ENCODE peak calls at places on chromosomes 5 and 9, in six cellular contexts. J is AG04450; T is EH; D is stimulated activated CD4-positive, alpha-beta T cell treated with anti-CD3 and anti-CD28 coated beads, Interleukin-1b, Interleukin-23, amount 100 ng/mL, for 4 hours; H is fibroblast of mammary gland; E is brain microvascular endothelial cell. P is an unnamed sample.

GRCh38 chr5:111254613-111255012 is 30.4 kb downstream of the CAMK4 start:
- DNase-seq in H (peak; percentile 53), T (no peak), J (no peak), E (peak; percentile 9), D (peak; percentile 50), P (no peak)

GRCh38 chr9:101376117-101376866 is 8.5 kb downstream of the BAAT start:
- DNase-seq in H (peak; percentile 92), J (no peak), E (peak; percentile 80), D (no peak), T (peak; percentile 93), P (peak; percentile 46)

GRCh38 chr5:177327539-177328522 is 16.1 kb upstream of the MXD3 start:
- DNase-seq in D (no peak), J (no peak), T (no peak), E (peak; percentile 51), H (peak; percentile 83), P (no peak)

GRCh38 chr9:131889437-131890244 is 149.8 kb upstream of the RAPGEF1 start:
- DNase-seq in H (no peak), T (no peak), E (no peak), D (no peak), J (no peak), P (no peak)

GRCh38 chr5:7881091-7881490 is 12.1 kb downstream of the MTRR start:
- DNase-seq in T (no peak), D (no peak), J (no peak), H (no peak), E (no peak), P (no peak)

GRCh38 chr9:107587175-107587963 is 97.8 kb upstream of the KLF4 start:
- DNase-seq in E (no peak), J (no peak), D (no peak), T (no peak), H (no peak), P (no peak)

GRCh38 chr9:116087246-116087645 is 66.3 kb upstream of the PAPPA start:
- DNase-seq in T (peak; percentile 50), H (peak; percentile 89), D (no peak), J (peak; percentile 42), E (peak; percentile 59), P (no peak)

GRCh38 chr5:67299317-67299716 is 102.7 kb upstream of the CD180 start:
- DNase-seq in E (no peak), J (no peak), T (peak; percentile 83), H (peak; percentile 59), D (no peak), P (no peak)

GRCh38 chr9:136296434-136297015 is 7.4 kb downstream of the CCDC187 start:
- DNase-seq in J (no peak), E (no peak), D (no peak), H (no peak), T (no peak), P (no peak)

P was measured in SJSA1.